ENCODE peak calls at places on chromosome X, in four cellular contexts. U, X, O and S are unnamed samples.
A peak's percentile ranks its signal among the peaks of the same experiment; 100 is the strongest.

GRCh38 chrX:150907474-150907873 is 9.0 kb upstream of the CD99L2 start:
- DNase-seq in U (no peak), X (no peak), O (no peak), S (no peak)

GRCh38 chrX:10157545-10157944 is 770 bp downstream of the CLCN4 start:
- DNase-seq in U (no peak), X (no peak), O (no peak), S (no peak)

GRCh38 chrX:5916945-5917344 is 311.7 kb downstream of the NLGN4X start:
- DNase-seq in U (peak; percentile 1), X (peak; percentile 14), O (no peak), S (no peak)

GRCh38 chrX:65667503-65668355 is at the start of gene MSN:
- DNase-seq in U (peak; percentile 76), X (peak; percentile 58), O (peak; percentile 84), S (no peak)

GRCh38 chrX:30504309-30504708 is 73.3 kb downstream of the TASL start:
- DNase-seq in U (peak; percentile 30), X (no peak), O (peak; percentile 8), S (peak; percentile 20)

GRCh38 chrX:150329888-150330287 is 33.2 kb upstream of the MAMLD1 start:
- DNase-seq in U (no peak), X (no peak), O (no peak), S (no peak)

GRCh38 chrX:68443155-68443868 is 10.0 kb upstream of the OPHN1 start:
- DNase-seq in U (no peak), X (no peak), O (no peak), S (peak; percentile 6)

GRCh38 chrX:106959897-106960296 is 39.7 kb downstream of the CLDN2 start:
- DNase-seq in U (peak; percentile 62), X (no peak), O (no peak), S (peak; percentile 59)

GRCh38 chrX:133249659-133250058 is 31.5 kb upstream of the TFDP3 start:
- DNase-seq in U (peak; percentile 2), X (no peak), O (no peak), S (no peak)

GRCh38 chrX:7147431-7147977 is at the start of gene STS:
- DNase-seq in U (no peak), X (peak; percentile 19), O (no peak), S (no peak)

GRCh38 chrX:149506349-149506748 is 1.2 kb upstream of the IDS start:
- DNase-seq in U (no peak), X (no peak), O (no peak), S (no peak)

GRCh38 chrX:39995457-39995856 is 102.3 kb downstream of the BCOR start:
- DNase-seq in U (no peak), X (no peak), O (no peak), S (no peak)

GRCh38 chrX:74465424-74465823 is 44.1 kb downstream of the SLC16A2 start:
- DNase-seq in U (no peak), X (no peak), O (no peak), S (no peak)

GRCh38 chrX:41308884-41309655 is 24.9 kb upstream of the DDX3X start:
- DNase-seq in U (no peak), X (no peak), O (no peak), S (no peak)

GRCh38 chrX:107654778-107655761 is 26.8 kb downstream of the PRPS1 start:
- DNase-seq in U (peak; percentile 59), X (peak; percentile 85), O (peak; percentile 64), S (peak; percentile 33)

GRCh38 chrX:20263474-20263873 is 3.2 kb downstream of the RPS6KA3 start:
- DNase-seq in U (peak; percentile 29), X (no peak), O (no peak), S (no peak)

GRCh38 chrX:124026529-124026928 is 65.0 kb downstream of the STAG2 start:
- DNase-seq in U (no peak), X (no peak), O (no peak), S (no peak)

GRCh38 chrX:18995216-18995615 is 11.3 kb upstream of the PHKA2 start:
- DNase-seq in U (peak; percentile 54), X (no peak), O (no peak), S (peak; percentile 47)

GRCh38 chrX:139967300-139967699 is 2.0 kb upstream of the CXorf66 start:
- DNase-seq in U (peak; percentile 32), X (peak; percentile 14), O (peak; percentile 21), S (peak; percentile 9)

GRCh38 chrX:151042852-151043251 is 59.7 kb downstream of the HMGB3 start:
- DNase-seq in U (no peak), X (no peak), O (no peak), S (no peak)

GRCh38 chrX:2692221-2693122 is 1.4 kb downstream of the CD99 start:
- DNase-seq in U (peak; percentile 31), X (no peak), O (peak; percentile 51), S (no peak)
- TF ChIP-seq MAX in U (no peak), X (no peak), O (no peak), S (no peak)

GRCh38 chrX:21990812-21991211 is 41.3 kb upstream of the PHEX start:
- DNase-seq in U (no peak), X (no peak), O (no peak), S (no peak)
- TF ChIP-seq JUN in U (no peak), X (no peak), O (no peak), S (no peak)

GRCh38 chrX:154040307-154040756 is 20.6 kb upstream of the IRAK1 start:
- DNase-seq in U (no peak), X (no peak), O (no peak), S (peak; percentile 64)
- TF ChIP-seq NR3C1 in U (no peak), X (no peak), O (no peak), S (no peak)

GRCh38 chrX:11423362-11423818 is 130.2 kb downstream of the AMELX start:
- DNase-seq in U (peak; percentile 1), X (no peak), O (peak; percentile 34), S (no peak)
- TF ChIP-seq MAX in U (no peak), X (no peak), O (no peak), S (no peak)

GRCh38 chrX:130994671-130995070 is 63.5 kb upstream of the ARHGAP36 start:
- DNase-seq in U (peak; percentile 21), X (peak; percentile 24), O (peak; percentile 25), S (no peak)
- TF ChIP-seq JUN in U (no peak), X (no peak), O (no peak), S (no peak)